ENCODE peak calls at places on chromosomes 7 and 10, in ten cellular contexts. One of them, this sample, is unnamed.

GRCh38 chr7:92988051-92988450 is 129.7 kb downstream of the SAMD9 start:
- DNase-seq in DMS153: no peak
- DNase-seq in bronchial epithelial cell: peak
- DNase-seq in head of caudate nucleus: peak
- DNase-seq in effector CD8-positive, alpha-beta T cell: no peak
- DNase-seq in CD8-positive, alpha-beta memory T cell: no peak
- DNase-seq in effector CD4-positive, alpha-beta T cell: no peak
- DNase-seq in CD8-positive, alpha-beta T cell: no peak
- DNase-seq in GM04504: no peak
- DNase-seq in fibroblast of mammary gland: peak
- DNase-seq in this sample: no peak

GRCh38 chr7:74013539-74014272 is 14.3 kb upstream of the ELN start:
- DNase-seq in DMS153: no peak
- DNase-seq in bronchial epithelial cell: no peak
- DNase-seq in head of caudate nucleus: peak
- DNase-seq in effector CD8-positive, alpha-beta T cell: no peak
- DNase-seq in CD8-positive, alpha-beta memory T cell: no peak
- DNase-seq in effector CD4-positive, alpha-beta T cell: no peak
- DNase-seq in CD8-positive, alpha-beta T cell: no peak
- DNase-seq in GM04504: no peak
- DNase-seq in fibroblast of mammary gland: no peak
- DNase-seq in this sample: no peak

GRCh38 chr10:119502214-119502613 is 40.3 kb downstream of the RGS10 start:
- DNase-seq in DMS153: no peak
- DNase-seq in bronchial epithelial cell: no peak
- DNase-seq in head of caudate nucleus: no peak
- DNase-seq in effector CD8-positive, alpha-beta T cell: peak
- DNase-seq in CD8-positive, alpha-beta memory T cell: peak
- DNase-seq in effector CD4-positive, alpha-beta T cell: peak
- DNase-seq in CD8-positive, alpha-beta T cell: peak
- DNase-seq in GM04504: no peak
- DNase-seq in fibroblast of mammary gland: no peak
- DNase-seq in this sample: peak

GRCh38 chr10:17984056-17984455 is 32.3 kb downstream of the SLC39A12 start:
- DNase-seq in DMS153: no peak
- DNase-seq in bronchial epithelial cell: peak
- DNase-seq in head of caudate nucleus: no peak
- DNase-seq in effector CD8-positive, alpha-beta T cell: no peak
- DNase-seq in CD8-positive, alpha-beta memory T cell: no peak
- DNase-seq in effector CD4-positive, alpha-beta T cell: no peak
- DNase-seq in CD8-positive, alpha-beta T cell: no peak
- DNase-seq in GM04504: no peak
- DNase-seq in fibroblast of mammary gland: peak
- DNase-seq in this sample: no peak

GRCh38 chr7:101138149-101138870 is 11.4 kb downstream of the SERPINE1 start:
- DNase-seq in DMS153: peak
- DNase-seq in bronchial epithelial cell: peak
- DNase-seq in head of caudate nucleus: peak
- DNase-seq in effector CD8-positive, alpha-beta T cell: peak
- DNase-seq in CD8-positive, alpha-beta memory T cell: peak
- DNase-seq in effector CD4-positive, alpha-beta T cell: peak
- DNase-seq in CD8-positive, alpha-beta T cell: peak
- DNase-seq in GM04504: peak
- DNase-seq in fibroblast of mammary gland: peak
- DNase-seq in this sample: peak

GRCh38 chr7:1142051-1142635 is 17.9 kb downstream of the ZFAND2A start:
- DNase-seq in DMS153: no peak
- DNase-seq in bronchial epithelial cell: no peak
- DNase-seq in head of caudate nucleus: no peak
- DNase-seq in effector CD8-positive, alpha-beta T cell: no peak
- DNase-seq in CD8-positive, alpha-beta memory T cell: no peak
- DNase-seq in effector CD4-positive, alpha-beta T cell: no peak
- DNase-seq in CD8-positive, alpha-beta T cell: no peak
- DNase-seq in GM04504: no peak
- DNase-seq in fibroblast of mammary gland: peak
- DNase-seq in this sample: no peak

GRCh38 chr7:151327659-151328058 is 14.0 kb upstream of the NUB1 start:
- DNase-seq in DMS153: no peak
- DNase-seq in bronchial epithelial cell: no peak
- DNase-seq in head of caudate nucleus: no peak
- DNase-seq in effector CD8-positive, alpha-beta T cell: no peak
- DNase-seq in CD8-positive, alpha-beta memory T cell: no peak
- DNase-seq in effector CD4-positive, alpha-beta T cell: no peak
- DNase-seq in CD8-positive, alpha-beta T cell: no peak
- DNase-seq in GM04504: no peak
- DNase-seq in fibroblast of mammary gland: peak
- DNase-seq in this sample: no peak

GRCh38 chr7:13541326-13541725 is 448.1 kb downstream of the ETV1 start:
- DNase-seq in DMS153: no peak
- DNase-seq in bronchial epithelial cell: no peak
- DNase-seq in head of caudate nucleus: no peak
- DNase-seq in effector CD8-positive, alpha-beta T cell: no peak
- DNase-seq in CD8-positive, alpha-beta memory T cell: no peak
- DNase-seq in effector CD4-positive, alpha-beta T cell: no peak
- DNase-seq in CD8-positive, alpha-beta T cell: no peak
- DNase-seq in GM04504: no peak
- DNase-seq in fibroblast of mammary gland: no peak
- DNase-seq in this sample: no peak

GRCh38 chr7:56686276-56686859 is 445.9 kb downstream of the ZNF479 start:
- DNase-seq in DMS153: no peak
- DNase-seq in bronchial epithelial cell: no peak
- DNase-seq in head of caudate nucleus: no peak
- DNase-seq in effector CD8-positive, alpha-beta T cell: no peak
- DNase-seq in CD8-positive, alpha-beta memory T cell: no peak
- DNase-seq in effector CD4-positive, alpha-beta T cell: no peak
- DNase-seq in CD8-positive, alpha-beta T cell: no peak
- DNase-seq in GM04504: no peak
- DNase-seq in fibroblast of mammary gland: peak
- DNase-seq in this sample: no peak

GRCh38 chr7:38796636-38797501 is 112.1 kb downstream of the VPS41 start:
- DNase-seq in DMS153: peak
- DNase-seq in bronchial epithelial cell: peak
- DNase-seq in head of caudate nucleus: peak
- DNase-seq in effector CD8-positive, alpha-beta T cell: peak
- DNase-seq in CD8-positive, alpha-beta memory T cell: peak
- DNase-seq in effector CD4-positive, alpha-beta T cell: peak
- DNase-seq in CD8-positive, alpha-beta T cell: peak
- DNase-seq in GM04504: peak
- DNase-seq in fibroblast of mammary gland: peak
- DNase-seq in this sample: peak

GRCh38 chr10:79422178-79422892 is 23.1 kb downstream of the ZCCHC24 start:
- DNase-seq in DMS153: no peak
- DNase-seq in bronchial epithelial cell: no peak
- DNase-seq in head of caudate nucleus: no peak
- DNase-seq in effector CD8-positive, alpha-beta T cell: no peak
- DNase-seq in CD8-positive, alpha-beta memory T cell: no peak
- DNase-seq in effector CD4-positive, alpha-beta T cell: no peak
- DNase-seq in CD8-positive, alpha-beta T cell: no peak
- DNase-seq in GM04504: peak
- DNase-seq in fibroblast of mammary gland: peak
- DNase-seq in this sample: no peak

GRCh38 chr10:8874972-8875371 is 820.5 kb downstream of the GATA3 start:
- DNase-seq in DMS153: no peak
- DNase-seq in bronchial epithelial cell: peak
- DNase-seq in head of caudate nucleus: no peak
- DNase-seq in effector CD8-positive, alpha-beta T cell: no peak
- DNase-seq in CD8-positive, alpha-beta memory T cell: no peak
- DNase-seq in effector CD4-positive, alpha-beta T cell: no peak
- DNase-seq in CD8-positive, alpha-beta T cell: no peak
- DNase-seq in GM04504: no peak
- DNase-seq in fibroblast of mammary gland: no peak
- DNase-seq in this sample: no peak

GRCh38 chr7:42208586-42208985 is 28.4 kb downstream of the GLI3 start:
- DNase-seq in DMS153: no peak
- DNase-seq in bronchial epithelial cell: no peak
- DNase-seq in head of caudate nucleus: no peak
- DNase-seq in effector CD8-positive, alpha-beta T cell: no peak
- DNase-seq in CD8-positive, alpha-beta memory T cell: no peak
- DNase-seq in effector CD4-positive, alpha-beta T cell: no peak
- DNase-seq in CD8-positive, alpha-beta T cell: no peak
- DNase-seq in GM04504: no peak
- DNase-seq in fibroblast of mammary gland: peak
- DNase-seq in this sample: no peak

GRCh38 chr7:37353949-37354660 is 94.6 kb downstream of the ELMO1 start:
- DNase-seq in DMS153: no peak
- DNase-seq in bronchial epithelial cell: no peak
- DNase-seq in head of caudate nucleus: no peak
- DNase-seq in effector CD8-positive, alpha-beta T cell: no peak
- DNase-seq in CD8-positive, alpha-beta memory T cell: no peak
- DNase-seq in effector CD4-positive, alpha-beta T cell: no peak
- DNase-seq in CD8-positive, alpha-beta T cell: no peak
- DNase-seq in GM04504: no peak
- DNase-seq in fibroblast of mammary gland: no peak
- DNase-seq in this sample: no peak

GRCh38 chr7:2853147-2853546 is 9.0 kb upstream of the GNA12 start:
- DNase-seq in DMS153: no peak
- DNase-seq in bronchial epithelial cell: peak
- DNase-seq in head of caudate nucleus: no peak
- DNase-seq in effector CD8-positive, alpha-beta T cell: no peak
- DNase-seq in CD8-positive, alpha-beta memory T cell: no peak
- DNase-seq in effector CD4-positive, alpha-beta T cell: no peak
- DNase-seq in CD8-positive, alpha-beta T cell: no peak
- DNase-seq in GM04504: no peak
- DNase-seq in fibroblast of mammary gland: peak
- DNase-seq in this sample: no peak

GRCh38 chr10:10528563-10528910 is 489.1 kb upstream of the CELF2 start:
- DNase-seq in DMS153: no peak
- DNase-seq in bronchial epithelial cell: no peak
- DNase-seq in head of caudate nucleus: no peak
- DNase-seq in effector CD8-positive, alpha-beta T cell: no peak
- DNase-seq in CD8-positive, alpha-beta memory T cell: no peak
- DNase-seq in effector CD4-positive, alpha-beta T cell: no peak
- DNase-seq in CD8-positive, alpha-beta T cell: no peak
- DNase-seq in GM04504: no peak
- DNase-seq in fibroblast of mammary gland: peak
- DNase-seq in this sample: no peak

GRCh38 chr10:87842776-87843497 is 20.4 kb downstream of the KLLN start:
- DNase-seq in DMS153: peak
- DNase-seq in bronchial epithelial cell: peak
- DNase-seq in head of caudate nucleus: no peak
- DNase-seq in effector CD8-positive, alpha-beta T cell: no peak
- DNase-seq in CD8-positive, alpha-beta memory T cell: no peak
- DNase-seq in effector CD4-positive, alpha-beta T cell: no peak
- DNase-seq in CD8-positive, alpha-beta T cell: no peak
- DNase-seq in GM04504: no peak
- DNase-seq in fibroblast of mammary gland: peak
- DNase-seq in this sample: no peak

GRCh38 chr7:43669286-43670081 is 59.8 kb downstream of the COA1 start:
- DNase-seq in DMS153: no peak
- DNase-seq in bronchial epithelial cell: no peak
- DNase-seq in head of caudate nucleus: peak
- DNase-seq in effector CD8-positive, alpha-beta T cell: peak
- DNase-seq in CD8-positive, alpha-beta memory T cell: peak
- DNase-seq in effector CD4-positive, alpha-beta T cell: peak
- DNase-seq in CD8-positive, alpha-beta T cell: peak
- DNase-seq in GM04504: no peak
- DNase-seq in fibroblast of mammary gland: peak
- DNase-seq in this sample: peak

GRCh38 chr10:68871731-68872342 is 29.3 kb upstream of the DDX50 start:
- DNase-seq in DMS153: peak
- DNase-seq in bronchial epithelial cell: peak
- DNase-seq in head of caudate nucleus: no peak
- DNase-seq in effector CD8-positive, alpha-beta T cell: no peak
- DNase-seq in CD8-positive, alpha-beta memory T cell: no peak
- DNase-seq in effector CD4-positive, alpha-beta T cell: no peak
- DNase-seq in CD8-positive, alpha-beta T cell: no peak
- DNase-seq in GM04504: peak
- DNase-seq in fibroblast of mammary gland: peak
- DNase-seq in this sample: no peak

GRCh38 chr7:24981544-24981951 is 1.6 kb upstream of the OSBPL3 start:
- DNase-seq in DMS153: peak
- DNase-seq in bronchial epithelial cell: peak
- DNase-seq in head of caudate nucleus: peak
- DNase-seq in effector CD8-positive, alpha-beta T cell: peak
- DNase-seq in CD8-positive, alpha-beta memory T cell: peak
- DNase-seq in effector CD4-positive, alpha-beta T cell: peak
- DNase-seq in CD8-positive, alpha-beta T cell: peak
- DNase-seq in GM04504: peak
- DNase-seq in fibroblast of mammary gland: peak
- DNase-seq in this sample: peak

GRCh38 chr7:4817178-4817905 is 41.9 kb downstream of the AP5Z1 start:
- DNase-seq in DMS153: no peak
- DNase-seq in bronchial epithelial cell: no peak
- DNase-seq in head of caudate nucleus: no peak
- DNase-seq in effector CD8-positive, alpha-beta T cell: no peak
- DNase-seq in CD8-positive, alpha-beta memory T cell: no peak
- DNase-seq in effector CD4-positive, alpha-beta T cell: no peak
- DNase-seq in CD8-positive, alpha-beta T cell: no peak
- DNase-seq in GM04504: no peak
- DNase-seq in fibroblast of mammary gland: no peak
- DNase-seq in this sample: no peak

GRCh38 chr7:28954446-28954845 is 3.7 kb downstream of the TRIL start:
- DNase-seq in DMS153: no peak
- DNase-seq in bronchial epithelial cell: no peak
- DNase-seq in head of caudate nucleus: no peak
- DNase-seq in effector CD8-positive, alpha-beta T cell: no peak
- DNase-seq in CD8-positive, alpha-beta memory T cell: no peak
- DNase-seq in effector CD4-positive, alpha-beta T cell: no peak
- DNase-seq in CD8-positive, alpha-beta T cell: no peak
- DNase-seq in GM04504: no peak
- DNase-seq in fibroblast of mammary gland: no peak
- DNase-seq in this sample: no peak

GRCh38 chr10:28946479-28946878 is 269.2 kb downstream of the BAMBI start:
- DNase-seq in DMS153: no peak
- DNase-seq in bronchial epithelial cell: no peak
- DNase-seq in head of caudate nucleus: no peak
- DNase-seq in effector CD8-positive, alpha-beta T cell: no peak
- DNase-seq in CD8-positive, alpha-beta memory T cell: no peak
- DNase-seq in effector CD4-positive, alpha-beta T cell: no peak
- DNase-seq in CD8-positive, alpha-beta T cell: no peak
- DNase-seq in GM04504: peak
- DNase-seq in fibroblast of mammary gland: peak
- DNase-seq in this sample: no peak

GRCh38 chr10:77809336-77809735 is 117.2 kb downstream of the DLG5 start:
- DNase-seq in DMS153: no peak
- DNase-seq in bronchial epithelial cell: no peak
- DNase-seq in head of caudate nucleus: no peak
- DNase-seq in effector CD8-positive, alpha-beta T cell: no peak
- DNase-seq in CD8-positive, alpha-beta memory T cell: no peak
- DNase-seq in effector CD4-positive, alpha-beta T cell: no peak
- DNase-seq in CD8-positive, alpha-beta T cell: no peak
- DNase-seq in GM04504: no peak
- DNase-seq in fibroblast of mammary gland: no peak
- DNase-seq in this sample: no peak

GRCh38 chr10:6722616-6723004 is 142.5 kb upstream of the PRKCQ start:
- DNase-seq in DMS153: no peak
- DNase-seq in bronchial epithelial cell: peak
- DNase-seq in head of caudate nucleus: no peak
- DNase-seq in effector CD8-positive, alpha-beta T cell: no peak
- DNase-seq in CD8-positive, alpha-beta memory T cell: no peak
- DNase-seq in effector CD4-positive, alpha-beta T cell: no peak
- DNase-seq in CD8-positive, alpha-beta T cell: no peak
- DNase-seq in GM04504: no peak
- DNase-seq in fibroblast of mammary gland: peak
- DNase-seq in this sample: no peak

GRCh38 chr7:155553871-155554270 is 7.5 kb upstream of the CNPY1 start:
- DNase-seq in DMS153: no peak
- DNase-seq in bronchial epithelial cell: no peak
- DNase-seq in head of caudate nucleus: no peak
- DNase-seq in effector CD8-positive, alpha-beta T cell: no peak
- DNase-seq in CD8-positive, alpha-beta memory T cell: no peak
- DNase-seq in effector CD4-positive, alpha-beta T cell: no peak
- DNase-seq in CD8-positive, alpha-beta T cell: no peak
- DNase-seq in GM04504: no peak
- DNase-seq in fibroblast of mammary gland: no peak
- DNase-seq in this sample: no peak

GRCh38 chr10:99524736-99525380 is 7.9 kb upstream of the NKX2-3 start:
- DNase-seq in DMS153: no peak
- DNase-seq in bronchial epithelial cell: no peak
- DNase-seq in head of caudate nucleus: no peak
- DNase-seq in effector CD8-positive, alpha-beta T cell: no peak
- DNase-seq in CD8-positive, alpha-beta memory T cell: no peak
- DNase-seq in effector CD4-positive, alpha-beta T cell: no peak
- DNase-seq in CD8-positive, alpha-beta T cell: no peak
- DNase-seq in GM04504: no peak
- DNase-seq in fibroblast of mammary gland: no peak
- DNase-seq in this sample: no peak

GRCh38 chr10:71779641-71780040 is 6.3 kb upstream of the VSIR start:
- DNase-seq in DMS153: no peak
- DNase-seq in bronchial epithelial cell: no peak
- DNase-seq in head of caudate nucleus: no peak
- DNase-seq in effector CD8-positive, alpha-beta T cell: no peak
- DNase-seq in CD8-positive, alpha-beta memory T cell: no peak
- DNase-seq in effector CD4-positive, alpha-beta T cell: no peak
- DNase-seq in CD8-positive, alpha-beta T cell: no peak
- DNase-seq in GM04504: no peak
- DNase-seq in fibroblast of mammary gland: no peak
- DNase-seq in this sample: no peak

This sample was measured in T-helper 22 cell.